ENCODE peak calls at places on chromosomes 3 and 15, in five cellular contexts. Q is CD4-positive, alpha-beta memory T cell; E is kidney tubule cell; K is Caki2; X is omental fat pad. F is an unnamed sample.

GRCh38 chr15:78991476-78991875 is 46.6 kb upstream of the CTSH start:
- DNase-seq in E (peak), K (no peak), Q (no peak), X (no peak), F (no peak)

GRCh38 chr3:195405646-195406045 is 37.2 kb downstream of the ACAP2 start:
- DNase-seq in E (no peak), K (no peak), X (no peak), Q (no peak), F (no peak)

GRCh38 chr3:72924055-72924454 is 36.2 kb downstream of the GXYLT2 start:
- DNase-seq in X (no peak), E (no peak), Q (no peak), K (no peak), F (no peak)

GRCh38 chr3:111864821-111865656 is 6.0 kb downstream of the PHLDB2 start:
- DNase-seq in Q (no peak), K (peak), X (no peak), E (peak), F (no peak)

GRCh38 chr3:49930922-49931321 is 1.3 kb upstream of the MON1A start:
- DNase-seq in K (peak), X (no peak), E (peak), Q (no peak), F (peak)

GRCh38 chr3:66256806-66257205 is 36.0 kb downstream of the SLC25A26 start:
- DNase-seq in X (no peak), K (no peak), Q (no peak), E (no peak), F (no peak)

GRCh38 chr15:48385431-48385830 is 54.2 kb downstream of the DUT start:
- DNase-seq in X (no peak), K (no peak), Q (no peak), E (peak), F (no peak)

GRCh38 chr15:86382341-86382740 is 302.7 kb downstream of the AGBL1 start:
- DNase-seq in Q (no peak), X (no peak), K (no peak), E (no peak), F (no peak)

GRCh38 chr15:94287794-94288246 is 56.5 kb downstream of the MCTP2 start:
- DNase-seq in K (no peak), E (no peak), Q (peak), X (no peak), F (peak)

GRCh38 chr3:127014536-127015281 is 31.8 kb downstream of the PLXNA1 start:
- DNase-seq in E (no peak), Q (no peak), K (no peak), X (no peak), F (no peak)

GRCh38 chr3:100880845-100881244 is 112.4 kb downstream of the ABI3BP start:
- DNase-seq in E (no peak), Q (no peak), K (no peak), X (no peak), F (no peak)

GRCh38 chr15:23648920-23649515 is 1.4 kb upstream of the MAGEL2 start:
- DNase-seq in E (peak), X (no peak), K (peak), Q (no peak), F (peak)

GRCh38 chr15:88218557-88219214 is 37.9 kb downstream of the NTRK3 start:
- DNase-seq in X (no peak), E (no peak), K (no peak), Q (no peak), F (peak)

GRCh38 chr15:78479650-78480049 is 27.7 kb upstream of the HYKK start:
- DNase-seq in X (no peak), Q (no peak), E (no peak), K (no peak), F (no peak)

GRCh38 chr3:192183109-192183508 is 544.2 kb downstream of the FGF12 start:
- DNase-seq in E (no peak), K (no peak), Q (no peak), X (no peak), F (no peak)

GRCh38 chr15:67048281-67049279 is 16.8 kb upstream of the SMAD3 start:
- DNase-seq in E (peak), X (no peak), Q (no peak), K (peak), F (no peak)

GRCh38 chr15:27623560-27624305 is 475.4 kb downstream of the OCA2 start:
- DNase-seq in X (no peak), Q (no peak), E (no peak), K (no peak), F (peak)

GRCh38 chr3:98782826-98783500 is 19.8 kb downstream of the ST3GAL6 start:
- DNase-seq in K (peak), Q (no peak), X (no peak), E (peak), F (no peak)

GRCh38 chr3:19149388-19149787 is 1.1 kb downstream of the KCNH8 start:
- DNase-seq in K (peak), E (peak), Q (no peak), X (no peak), F (peak)

GRCh38 chr3:16174389-16174788 is at the start of gene GALNT15:
- DNase-seq in K (no peak), Q (no peak), E (peak), X (peak), F (no peak)

F was measured in MM.1S.